ENCODE peak calls at places on chromosome 1, in five cellular contexts. T is CD8-positive, alpha-beta memory T cell; K is IMR-90; U is EL; L is T-cell. O is an unnamed sample.

GRCh38 chr1:26370591-26371382 is 1.8 kb downstream of the ZNF683 start:
- DNase-seq in T (peak), K (no peak), U (no peak), L (peak), O (no peak)

GRCh38 chr1:64962447-64962846 is 3.9 kb downstream of the JAK1 start:
- DNase-seq in T (peak), K (no peak), U (no peak), L (no peak), O (no peak)

GRCh38 chr1:223482766-223483165 is 89.6 kb downstream of the CCDC185 start:
- DNase-seq in T (no peak), K (no peak), U (no peak), L (no peak), O (no peak)

GRCh38 chr1:10980841-10981727 is 31.4 kb upstream of the TARDBP start:
- DNase-seq in T (no peak), K (no peak), U (peak), L (no peak), O (no peak)

GRCh38 chr1:160398823-160399222 is 1.5 kb upstream of the VANGL2 start:
- DNase-seq in T (no peak), K (no peak), U (no peak), L (no peak), O (no peak)

GRCh38 chr1:234533034-234533571 is 54.1 kb upstream of the TARBP1 start:
- DNase-seq in T (no peak), K (peak), U (peak), L (no peak), O (no peak)

GRCh38 chr1:235291599-235291998 is 36.4 kb downstream of the ARID4B start:
- DNase-seq in T (no peak), K (no peak), U (no peak), L (no peak), O (no peak)

GRCh38 chr1:9399510-9400424 is 107.1 kb downstream of the SPSB1 start:
- DNase-seq in T (no peak), K (peak), U (no peak), L (no peak), O (no peak)

GRCh38 chr1:14761754-14762153 is 163.3 kb downstream of the KAZN start:
- DNase-seq in T (no peak), K (no peak), U (no peak), L (no peak), O (no peak)

GRCh38 chr1:93306920-93307319 is 38.8 kb upstream of the DR1 start:
- DNase-seq in T (no peak), K (no peak), U (no peak), L (no peak), O (no peak)

GRCh38 chr1:218624051-218624450 is 278.9 kb downstream of the TGFB2 start:
- DNase-seq in T (no peak), K (no peak), U (peak), L (no peak), O (no peak)